ENCODE peak calls at places on chromosomes 12 and 14, in nine cellular contexts. One of them, this sample, is unnamed.

GRCh38 chr12:130026608-130027176 is 122.9 kb upstream of the TMEM132D start:
- DNase-seq in HepG2: peak
- DNase-seq in neural progenitor cell: peak
- DNase-seq in A549: peak
- DNase-seq in astrocyte of the cerebellum: peak
- DNase-seq in brain microvascular endothelial cell: peak
- DNase-seq in progenitor cell of endocrine pancreas: peak
- DNase-seq in type B pancreatic cell: no peak
- DNase-seq in Calu3: peak
- DNase-seq in this sample: peak

GRCh38 chr12:104218935-104219334 is 3.4 kb downstream of the TXNRD1 start:
- DNase-seq in HepG2: no peak
- DNase-seq in brain microvascular endothelial cell: peak
- DNase-seq in A549: no peak
- DNase-seq in Calu3: no peak
- DNase-seq in type B pancreatic cell: no peak
- DNase-seq in progenitor cell of endocrine pancreas: no peak
- DNase-seq in neural progenitor cell: no peak
- DNase-seq in astrocyte of the cerebellum: no peak
- DNase-seq in this sample: no peak

GRCh38 chr12:11797317-11797913 is 147.9 kb downstream of the ETV6 start:
- DNase-seq in neural progenitor cell: no peak
- DNase-seq in progenitor cell of endocrine pancreas: no peak
- DNase-seq in brain microvascular endothelial cell: peak
- DNase-seq in astrocyte of the cerebellum: peak
- DNase-seq in HepG2: peak
- DNase-seq in A549: no peak
- DNase-seq in Calu3: no peak
- DNase-seq in type B pancreatic cell: no peak
- DNase-seq in this sample: no peak

GRCh38 chr12:113778432-113779128 is 187.5 kb downstream of the RBM19 start:
- DNase-seq in astrocyte of the cerebellum: no peak
- DNase-seq in A549: no peak
- DNase-seq in HepG2: no peak
- DNase-seq in brain microvascular endothelial cell: no peak
- DNase-seq in progenitor cell of endocrine pancreas: no peak
- DNase-seq in neural progenitor cell: peak
- DNase-seq in type B pancreatic cell: no peak
- DNase-seq in Calu3: no peak
- DNase-seq in this sample: no peak

GRCh38 chr14:63493246-63493645 is 49.9 kb downstream of the PPP2R5E start:
- DNase-seq in brain microvascular endothelial cell: no peak
- DNase-seq in Calu3: no peak
- DNase-seq in astrocyte of the cerebellum: no peak
- DNase-seq in HepG2: no peak
- DNase-seq in progenitor cell of endocrine pancreas: no peak
- DNase-seq in type B pancreatic cell: no peak
- DNase-seq in A549: no peak
- DNase-seq in neural progenitor cell: peak
- DNase-seq in this sample: no peak

GRCh38 chr14:97179573-97179972 is 382.4 kb downstream of the VRK1 start:
- DNase-seq in astrocyte of the cerebellum: no peak
- DNase-seq in A549: no peak
- DNase-seq in type B pancreatic cell: no peak
- DNase-seq in Calu3: no peak
- DNase-seq in brain microvascular endothelial cell: no peak
- DNase-seq in progenitor cell of endocrine pancreas: no peak
- DNase-seq in HepG2: no peak
- DNase-seq in neural progenitor cell: no peak
- DNase-seq in this sample: no peak

GRCh38 chr12:116954700-116955381 is 44.1 kb downstream of the FBXW8 start:
- DNase-seq in type B pancreatic cell: no peak
- DNase-seq in HepG2: no peak
- DNase-seq in astrocyte of the cerebellum: no peak
- DNase-seq in neural progenitor cell: no peak
- DNase-seq in A549: no peak
- DNase-seq in progenitor cell of endocrine pancreas: no peak
- DNase-seq in brain microvascular endothelial cell: no peak
- DNase-seq in Calu3: no peak
- DNase-seq in this sample: no peak

GRCh38 chr14:94143711-94144110 is 14.3 kb upstream of the IFI27L2 start:
- DNase-seq in neural progenitor cell: no peak
- DNase-seq in brain microvascular endothelial cell: no peak
- DNase-seq in A549: no peak
- DNase-seq in HepG2: no peak
- DNase-seq in Calu3: no peak
- DNase-seq in type B pancreatic cell: no peak
- DNase-seq in astrocyte of the cerebellum: no peak
- DNase-seq in progenitor cell of endocrine pancreas: no peak
- DNase-seq in this sample: no peak

GRCh38 chr12:59803735-59804134 is 207.9 kb downstream of the SLC16A7 start:
- DNase-seq in neural progenitor cell: no peak
- DNase-seq in type B pancreatic cell: no peak
- DNase-seq in A549: no peak
- DNase-seq in HepG2: no peak
- DNase-seq in progenitor cell of endocrine pancreas: no peak
- DNase-seq in Calu3: no peak
- DNase-seq in astrocyte of the cerebellum: peak
- DNase-seq in brain microvascular endothelial cell: no peak
- DNase-seq in this sample: no peak

GRCh38 chr14:68888883-68889282 is 90.2 kb downstream of the ACTN1 start:
- DNase-seq in Calu3: no peak
- DNase-seq in A549: no peak
- DNase-seq in astrocyte of the cerebellum: no peak
- DNase-seq in type B pancreatic cell: no peak
- DNase-seq in HepG2: no peak
- DNase-seq in neural progenitor cell: no peak
- DNase-seq in progenitor cell of endocrine pancreas: no peak
- DNase-seq in brain microvascular endothelial cell: no peak
- DNase-seq in this sample: no peak

GRCh38 chr12:97306121-97306520 is 156.5 kb upstream of the RMST start:
- DNase-seq in brain microvascular endothelial cell: no peak
- DNase-seq in neural progenitor cell: no peak
- DNase-seq in A549: no peak
- DNase-seq in type B pancreatic cell: no peak
- DNase-seq in Calu3: no peak
- DNase-seq in astrocyte of the cerebellum: no peak
- DNase-seq in HepG2: no peak
- DNase-seq in progenitor cell of endocrine pancreas: no peak
- DNase-seq in this sample: no peak

GRCh38 chr14:80390911-80391310 is 179.6 kb upstream of the DIO2 start:
- DNase-seq in astrocyte of the cerebellum: no peak
- DNase-seq in A549: peak
- DNase-seq in Calu3: peak
- DNase-seq in brain microvascular endothelial cell: peak
- DNase-seq in HepG2: no peak
- DNase-seq in progenitor cell of endocrine pancreas: no peak
- DNase-seq in type B pancreatic cell: no peak
- DNase-seq in neural progenitor cell: peak
- DNase-seq in this sample: no peak

GRCh38 chr14:66993512-66993911 is 195.7 kb upstream of the GARIN2 start:
- DNase-seq in A549: no peak
- DNase-seq in astrocyte of the cerebellum: no peak
- DNase-seq in type B pancreatic cell: no peak
- DNase-seq in brain microvascular endothelial cell: no peak
- DNase-seq in Calu3: no peak
- DNase-seq in progenitor cell of endocrine pancreas: no peak
- DNase-seq in HepG2: no peak
- DNase-seq in neural progenitor cell: no peak
- DNase-seq in this sample: no peak

GRCh38 chr14:89178802-89179201 is 238.2 kb downstream of the FOXN3 start:
- DNase-seq in neural progenitor cell: no peak
- DNase-seq in astrocyte of the cerebellum: no peak
- DNase-seq in HepG2: no peak
- DNase-seq in progenitor cell of endocrine pancreas: no peak
- DNase-seq in Calu3: no peak
- DNase-seq in A549: no peak
- DNase-seq in brain microvascular endothelial cell: no peak
- DNase-seq in type B pancreatic cell: no peak
- DNase-seq in this sample: no peak

GRCh38 chr14:101854366-101854765 is 92.9 kb downstream of the PPP2R5C start:
- DNase-seq in neural progenitor cell: no peak
- DNase-seq in Calu3: no peak
- DNase-seq in type B pancreatic cell: no peak
- DNase-seq in astrocyte of the cerebellum: no peak
- DNase-seq in brain microvascular endothelial cell: no peak
- DNase-seq in A549: no peak
- DNase-seq in HepG2: no peak
- DNase-seq in progenitor cell of endocrine pancreas: no peak
- DNase-seq in this sample: no peak

GRCh38 chr14:102746568-102747438 is 30.4 kb upstream of the TRAF3 start:
- DNase-seq in astrocyte of the cerebellum: no peak
- DNase-seq in HepG2: no peak
- DNase-seq in type B pancreatic cell: no peak
- DNase-seq in neural progenitor cell: no peak
- DNase-seq in A549: no peak
- DNase-seq in progenitor cell of endocrine pancreas: no peak
- DNase-seq in Calu3: no peak
- DNase-seq in brain microvascular endothelial cell: no peak
- DNase-seq in this sample: no peak

GRCh38 chr12:40499856-40500255 is 192.4 kb upstream of the CNTN1 start:
- DNase-seq in A549: no peak
- DNase-seq in brain microvascular endothelial cell: no peak
- DNase-seq in progenitor cell of endocrine pancreas: no peak
- DNase-seq in astrocyte of the cerebellum: no peak
- DNase-seq in Calu3: no peak
- DNase-seq in type B pancreatic cell: no peak
- DNase-seq in HepG2: no peak
- DNase-seq in neural progenitor cell: no peak
- DNase-seq in this sample: no peak

GRCh38 chr12:104303538-104304151 is at the start of gene EID3:
- DNase-seq in type B pancreatic cell: peak
- DNase-seq in HepG2: no peak
- DNase-seq in astrocyte of the cerebellum: no peak
- DNase-seq in A549: peak
- DNase-seq in brain microvascular endothelial cell: peak
- DNase-seq in neural progenitor cell: peak
- DNase-seq in Calu3: no peak
- DNase-seq in progenitor cell of endocrine pancreas: peak
- DNase-seq in this sample: peak

GRCh38 chr12:122238861-122239260 is 13.0 kb upstream of the DIABLO start:
- DNase-seq in neural progenitor cell: no peak
- DNase-seq in HepG2: no peak
- DNase-seq in brain microvascular endothelial cell: no peak
- DNase-seq in A549: no peak
- DNase-seq in Calu3: no peak
- DNase-seq in type B pancreatic cell: no peak
- DNase-seq in progenitor cell of endocrine pancreas: no peak
- DNase-seq in astrocyte of the cerebellum: no peak
- DNase-seq in this sample: no peak

GRCh38 chr12:56334490-56334793 is 642 bp upstream of the PAN2 start:
- DNase-seq in type B pancreatic cell: no peak
- DNase-seq in brain microvascular endothelial cell: no peak
- DNase-seq in Calu3: no peak
- DNase-seq in progenitor cell of endocrine pancreas: no peak
- DNase-seq in astrocyte of the cerebellum: no peak
- DNase-seq in HepG2: no peak
- DNase-seq in A549: no peak
- DNase-seq in neural progenitor cell: no peak
- DNase-seq in this sample: peak
- TF ChIP-seq CTCF in type B pancreatic cell: peak
- TF ChIP-seq CTCF in brain microvascular endothelial cell: no peak
- TF ChIP-seq CTCF in Calu3: no peak
- TF ChIP-seq CTCF in progenitor cell of endocrine pancreas: no peak
- TF ChIP-seq CTCF in astrocyte of the cerebellum: no peak
- TF ChIP-seq CTCF in HepG2: no peak
- TF ChIP-seq CTCF in A549: no peak
- TF ChIP-seq CTCF in neural progenitor cell: no peak
- TF ChIP-seq CTCF in this sample: no peak

DNA sequence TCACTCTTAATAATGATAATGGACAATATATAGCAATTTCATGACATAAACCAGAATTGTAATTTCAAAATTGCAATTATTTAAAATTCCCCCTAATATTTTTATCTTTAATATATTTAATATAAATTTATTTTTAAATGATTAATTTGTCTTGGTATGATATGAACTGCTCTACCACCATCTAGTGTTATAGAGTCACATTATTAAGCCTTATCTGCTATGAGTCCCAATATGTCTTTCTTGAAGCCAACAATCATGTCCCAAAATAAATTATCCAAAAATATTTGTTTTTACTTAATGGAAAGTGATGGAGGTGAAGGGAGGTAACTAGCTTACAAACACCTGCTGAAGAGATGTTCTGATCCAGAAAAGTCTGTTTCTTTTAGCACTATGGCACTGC is 151.4 kb downstream of the KCNC2 start:
- DNase-seq in Calu3: no peak
- DNase-seq in astrocyte of the cerebellum: no peak
- DNase-seq in progenitor cell of endocrine pancreas: no peak
- DNase-seq in type B pancreatic cell: no peak
- DNase-seq in HepG2: no peak
- DNase-seq in A549: no peak
- DNase-seq in brain microvascular endothelial cell: no peak
- DNase-seq in neural progenitor cell: no peak
- DNase-seq in this sample: no peak
- TF ChIP-seq CTCF in Calu3: no peak
- TF ChIP-seq CTCF in astrocyte of the cerebellum: no peak
- TF ChIP-seq CTCF in progenitor cell of endocrine pancreas: no peak
- TF ChIP-seq CTCF in type B pancreatic cell: no peak
- TF ChIP-seq CTCF in HepG2: no peak
- TF ChIP-seq CTCF in A549: peak
- TF ChIP-seq CTCF in brain microvascular endothelial cell: no peak
- TF ChIP-seq CTCF in neural progenitor cell: no peak
- TF ChIP-seq CTCF in this sample: no peak

DNA sequence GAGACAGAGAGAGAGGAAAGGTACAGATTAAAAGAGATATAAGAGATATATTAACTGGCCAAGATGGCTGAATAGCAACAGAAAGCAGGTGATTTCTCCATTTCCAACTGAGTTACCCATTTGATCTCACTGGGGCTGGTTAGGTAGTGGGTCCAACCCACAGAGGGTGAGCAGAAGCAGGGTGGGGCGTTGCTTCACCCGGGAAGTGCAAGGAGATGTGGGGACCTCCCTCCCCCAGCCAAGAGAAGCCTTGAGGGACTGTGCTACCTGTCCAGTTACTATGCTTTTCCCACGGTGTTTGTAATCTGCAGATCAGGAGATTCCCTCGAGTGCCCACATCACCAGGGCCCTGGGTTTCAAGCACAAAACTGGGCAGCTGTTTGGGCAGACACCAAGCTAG is 131.2 kb downstream of the AKAP6 start:
- DNase-seq in brain microvascular endothelial cell: no peak
- DNase-seq in neural progenitor cell: no peak
- DNase-seq in A549: no peak
- DNase-seq in astrocyte of the cerebellum: no peak
- DNase-seq in Calu3: no peak
- DNase-seq in HepG2: no peak
- DNase-seq in type B pancreatic cell: no peak
- DNase-seq in progenitor cell of endocrine pancreas: no peak
- DNase-seq in this sample: no peak
- TF ChIP-seq CTCF in brain microvascular endothelial cell: no peak
- TF ChIP-seq CTCF in neural progenitor cell: no peak
- TF ChIP-seq CTCF in A549: no peak
- TF ChIP-seq CTCF in astrocyte of the cerebellum: no peak
- TF ChIP-seq CTCF in Calu3: no peak
- TF ChIP-seq CTCF in HepG2: no peak
- TF ChIP-seq CTCF in type B pancreatic cell: no peak
- TF ChIP-seq CTCF in progenitor cell of endocrine pancreas: no peak
- TF ChIP-seq CTCF in this sample: no peak

DNA sequence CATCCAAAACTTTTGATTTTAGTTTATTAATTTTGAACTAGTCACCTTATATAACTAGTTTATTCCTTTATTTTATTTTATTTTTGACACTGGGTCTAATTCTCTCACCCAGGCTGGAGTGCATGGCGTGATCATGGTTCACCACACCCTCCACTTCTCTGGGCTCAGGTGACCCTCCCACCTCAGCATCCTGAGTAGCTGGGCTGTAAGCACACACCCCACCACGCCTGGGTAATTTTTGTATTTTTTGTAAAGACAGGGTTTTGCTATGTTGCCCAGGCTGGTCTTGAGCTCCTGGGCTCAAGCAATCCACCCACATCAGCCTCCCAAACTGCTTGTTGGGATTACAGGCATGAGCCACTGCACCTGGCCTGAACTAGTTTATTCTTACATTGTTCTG is 17.3 kb downstream of the PCNX1 start:
- DNase-seq in astrocyte of the cerebellum: no peak
- DNase-seq in progenitor cell of endocrine pancreas: no peak
- DNase-seq in Calu3: no peak
- DNase-seq in A549: no peak
- DNase-seq in neural progenitor cell: no peak
- DNase-seq in HepG2: no peak
- DNase-seq in brain microvascular endothelial cell: no peak
- DNase-seq in type B pancreatic cell: no peak
- DNase-seq in this sample: no peak
- TF ChIP-seq CTCF in astrocyte of the cerebellum: no peak
- TF ChIP-seq CTCF in progenitor cell of endocrine pancreas: no peak
- TF ChIP-seq CTCF in Calu3: no peak
- TF ChIP-seq CTCF in A549: no peak
- TF ChIP-seq CTCF in neural progenitor cell: no peak
- TF ChIP-seq CTCF in HepG2: no peak
- TF ChIP-seq CTCF in brain microvascular endothelial cell: no peak
- TF ChIP-seq CTCF in type B pancreatic cell: no peak
- TF ChIP-seq CTCF in this sample: no peak